ENCODE peak calls at places on chromosomes 16 and 17, in ten cellular contexts. S, B, X, F, J, Q, T, I, E and P are unnamed samples.

GRCh38 chr17:42284566-42284965 is 3.7 kb upstream of the STAT5A start:
- DNase-seq in S (no peak), B (no peak), X (no peak), F (no peak), J (no peak), Q (no peak), T (no peak), I (no peak), E (no peak), P (no peak)

GRCh38 chr17:81579821-81580321 is 27.7 kb upstream of the FAAP100 start:
- DNase-seq in S (no peak), B (no peak), X (peak), F (no peak), J (peak), Q (peak), T (no peak), I (no peak), E (no peak), P (peak)

GRCh38 chr16:72921620-72922019 is 126.3 kb downstream of the ZFHX3 start:
- DNase-seq in S (no peak), B (no peak), X (no peak), F (no peak), J (no peak), Q (peak), T (no peak), I (no peak), E (no peak), P (no peak)

GRCh38 chr17:18850679-18851078 is 7.3 kb upstream of the PRPSAP2 start:
- DNase-seq in S (no peak), B (no peak), X (no peak), F (no peak), J (no peak), Q (no peak), T (no peak), I (no peak), E (no peak), P (no peak)

GRCh38 chr17:29788045-29788444 is 142.0 kb downstream of the SSH2 start:
- DNase-seq in S (no peak), B (no peak), X (no peak), F (no peak), J (no peak), Q (no peak), T (no peak), I (no peak), E (no peak), P (no peak)

GRCh38 chr17:6927290-6927844 is 68.5 kb upstream of the ALOX12 start:
- DNase-seq in S (no peak), B (no peak), X (peak), F (no peak), J (peak), Q (peak), T (no peak), I (no peak), E (no peak), P (no peak)

GRCh38 chr16:85151603-85152413 is 39.5 kb upstream of the CIBAR2 start:
- DNase-seq in S (no peak), B (peak), X (peak), F (no peak), J (peak), Q (peak), T (no peak), I (no peak), E (no peak), P (peak)

GRCh38 chr16:56478228-56479049 is 27.1 kb downstream of the OGFOD1 start:
- DNase-seq in S (no peak), B (no peak), X (no peak), F (no peak), J (no peak), Q (peak), T (no peak), I (no peak), E (no peak), P (no peak)

GRCh38 chr16:57620316-57621231 is 7.9 kb upstream of the ADGRG1 start:
- DNase-seq in S (no peak), B (no peak), X (peak), F (no peak), J (no peak), Q (no peak), T (no peak), I (no peak), E (no peak), P (peak)

GRCh38 chr16:66292241-66292935 is 74.1 kb upstream of the CDH5 start:
- DNase-seq in S (no peak), B (no peak), X (no peak), F (no peak), J (no peak), Q (no peak), T (no peak), I (no peak), E (no peak), P (no peak)

GRCh38 chr16:2231016-2231931 is 5.0 kb upstream of the DNASE1L2 start:
- DNase-seq in S (no peak), B (no peak), X (peak), F (no peak), J (no peak), Q (peak), T (no peak), I (no peak), E (no peak), P (no peak)

GRCh38 chr17:19405114-19405513 is 5.9 kb upstream of the RNF112 start:
- DNase-seq in S (no peak), B (no peak), X (no peak), F (no peak), J (no peak), Q (no peak), T (no peak), I (no peak), E (no peak), P (no peak)

GRCh38 chr17:37322826-37323561 is 52.8 kb upstream of the C17orf78 start:
- DNase-seq in S (no peak), B (no peak), X (no peak), F (no peak), J (no peak), Q (no peak), T (no peak), I (no peak), E (no peak), P (no peak)

GRCh38 chr16:22373662-22374310 is 633 bp downstream of the CDR2 start:
- DNase-seq in S (no peak), B (peak), X (no peak), F (peak), J (peak), Q (peak), T (peak), I (no peak), E (peak), P (peak)

GRCh38 chr16:27690604-27691003 is 140.7 kb downstream of the KATNIP start:
- DNase-seq in S (no peak), B (peak), X (peak), F (peak), J (peak), Q (peak), T (no peak), I (peak), E (peak), P (no peak)

GRCh38 chr17:3894927-3895343 is 2.1 kb upstream of the CAMKK1 start:
- DNase-seq in S (no peak), B (no peak), X (no peak), F (no peak), J (peak), Q (no peak), T (peak), I (peak), E (no peak), P (no peak)

GRCh38 chr17:77328823-77329740 is 188.3 kb downstream of the SEC14L1 start:
- DNase-seq in S (no peak), B (no peak), X (no peak), F (no peak), J (no peak), Q (no peak), T (no peak), I (no peak), E (no peak), P (no peak)

GRCh38 chr16:11422381-11423314 is 77.4 kb downstream of the RMI2 start:
- DNase-seq in S (no peak), B (no peak), X (no peak), F (no peak), J (no peak), Q (no peak), T (no peak), I (no peak), E (no peak), P (no peak)

GRCh38 chr16:57539072-57539796 is 2.9 kb upstream of the CCDC102A start:
- DNase-seq in S (no peak), B (peak), X (no peak), F (no peak), J (no peak), Q (no peak), T (no peak), I (no peak), E (no peak), P (no peak)

GRCh38 chr16:82329070-82329469 is 159.0 kb upstream of the MPHOSPH6 start:
- DNase-seq in S (no peak), B (no peak), X (no peak), F (no peak), J (no peak), Q (no peak), T (no peak), I (no peak), E (no peak), P (no peak)

GRCh38 chr17:19654901-19655300 is 6.3 kb downstream of the ALDH3A2 start:
- DNase-seq in S (no peak), B (no peak), X (no peak), F (no peak), J (no peak), Q (no peak), T (no peak), I (no peak), E (no peak), P (no peak)

GRCh38 chr17:58351710-58352017 is 337 bp downstream of the SUPT4H1 start:
- DNase-seq in S (no peak), B (no peak), X (no peak), F (no peak), J (no peak), Q (no peak), T (no peak), I (no peak), E (no peak), P (no peak)

GRCh38 chr17:44557653-44558285 is 485 bp downstream of the FZD2 start:
- DNase-seq in S (no peak), B (no peak), X (peak), F (peak), J (peak), Q (peak), T (no peak), I (no peak), E (peak), P (peak)